ENCODE peak calls at places on chromosomes 13 and 19, in five cellular contexts. V is HepG2, Z is H1, K is K562, G is GM12878. I is an unnamed sample.

GRCh38 chr13:113001251-113002140 is 32.5 kb downstream of the MCF2L start:
- DNase-seq in V (peak), Z (no peak), K (no peak), G (no peak), I (peak)

GRCh38 chr19:49224856-49225255 is 67.3 kb downstream of the TRPM4 start:
- DNase-seq in V (peak), Z (peak), K (peak), G (no peak), I (peak)

GRCh38 chr19:39380521-39381502 is 10.1 kb downstream of the PAF1 start:
- DNase-seq in V (no peak), Z (no peak), K (no peak), G (no peak), I (no peak)

GRCh38 chr19:11673608-11674041 is 65.1 kb downstream of the ZNF823 start:
- DNase-seq in V (peak), Z (peak), K (peak), G (no peak), I (no peak)

GRCh38 chr13:26855071-26855470 is 94.5 kb upstream of the GPR12 start:
- DNase-seq in V (no peak), Z (no peak), K (no peak), G (no peak), I (no peak)

GRCh38 chr13:102856603-102857002 is 10.8 kb downstream of the ERCC5 start:
- DNase-seq in V (no peak), Z (no peak), K (no peak), G (no peak), I (no peak)

GRCh38 chr19:41927810-41928192 is 448 bp downstream of the ERFL start:
- DNase-seq in V (no peak), Z (no peak), K (peak), G (no peak), I (peak)

GRCh38 chr19:54209058-54209747 is 8.5 kb downstream of the RPS9 start:
- DNase-seq in V (no peak), Z (no peak), K (peak), G (no peak), I (peak)

GRCh38 chr19:10074153-10074552 is 12.0 kb upstream of the SHFL start:
- DNase-seq in V (peak), Z (no peak), K (peak), G (no peak), I (no peak)

GRCh38 chr19:47630594-47630993 is 21.7 kb downstream of the BICRA start:
- DNase-seq in V (no peak), Z (no peak), K (no peak), G (no peak), I (no peak)

GRCh38 chr19:35556025-35556590 is 7.3 kb downstream of the ATP4A start:
- DNase-seq in V (no peak), Z (no peak), K (no peak), G (no peak), I (no peak)

GRCh38 chr19:45508931-45509691 is 1.8 kb downstream of the VASP start:
- DNase-seq in V (peak), Z (no peak), K (peak), G (peak), I (peak)

GRCh38 chr13:27822873-27823311 is 30.6 kb downstream of the GSX1 start:
- DNase-seq in V (no peak), Z (no peak), K (no peak), G (no peak), I (no peak)

GRCh38 chr13:81394605-81395004 is 1053.7 kb upstream of the SPRY2 start:
- DNase-seq in V (no peak), Z (no peak), K (no peak), G (no peak), I (no peak)

GRCh38 chr19:18408053-18408476 is 10.6 kb upstream of the LRRC25 start:
- DNase-seq in V (no peak), Z (no peak), K (peak), G (peak), I (peak)

GRCh38 chr19:3823345-3823704 is 37.1 kb upstream of the MATK start:
- DNase-seq in V (no peak), Z (no peak), K (no peak), G (no peak), I (peak)

GRCh38 chr13:19726611-19727010 is 56.1 kb downstream of the PSPC1 start:
- DNase-seq in V (no peak), Z (no peak), K (no peak), G (no peak), I (no peak)

GRCh38 chr19:14023404-14024235 is 4.3 kb upstream of the RLN3 start:
- DNase-seq in V (peak), Z (peak), K (peak), G (no peak), I (peak)

GRCh38 chr19:54739587-54740497 is 1.5 kb downstream of the KIR2DL3 start:
- DNase-seq in V (no peak), Z (no peak), K (no peak), G (no peak), I (no peak)

GRCh38 chr19:53553865-53554791 is 16.2 kb downstream of the ZNF331 start:
- DNase-seq in V (no peak), Z (no peak), K (no peak), G (peak), I (peak)

GRCh38 chr19:4676955-4677731 is 7.0 kb upstream of the MYDGF start:
- DNase-seq in V (peak), Z (peak), K (peak), G (no peak), I (peak)

GRCh38 chr13:39675904-39676303 is 20.4 kb downstream of the COG6 start:
- DNase-seq in V (no peak), Z (no peak), K (no peak), G (no peak), I (no peak)

GRCh38 chr19:18097993-18098890 is 664 bp downstream of the MAST3 start:
- DNase-seq in V (no peak), Z (no peak), K (no peak), G (no peak), I (no peak)

GRCh38 chr19:50562329-50562728 is 5.9 kb downstream of the LRRC4B start:
- DNase-seq in V (no peak), Z (no peak), K (no peak), G (no peak), I (no peak)

GRCh38 chr13:74966814-74967213 is 515.2 kb downstream of the TBC1D4 start:
- DNase-seq in V (no peak), Z (no peak), K (no peak), G (no peak), I (peak)

GRCh38 chr13:59103004-59103768 is 1060.5 kb downstream of the DIAPH3 start:
- DNase-seq in V (no peak), Z (no peak), K (no peak), G (no peak), I (peak)

GRCh38 chr13:37960427-37960826 is 90.9 kb upstream of the TRPC4 start:
- DNase-seq in V (no peak), Z (no peak), K (peak), G (no peak), I (no peak)

GRCh38 chr13:79385694-79386093 is 20.4 kb downstream of the RBM26 start:
- DNase-seq in V (no peak), Z (no peak), K (peak), G (peak), I (no peak)

GRCh38 chr13:52760078-52760477 is 20.5 kb upstream of the CNMD start:
- DNase-seq in V (no peak), Z (no peak), K (no peak), G (no peak), I (no peak)

GRCh38 chr13:54187461-54187860 is 1158.8 kb downstream of the OLFM4 start:
- DNase-seq in V (no peak), Z (no peak), K (no peak), G (no peak), I (no peak)

GRCh38 chr19:12647490-12648071 is 19.0 kb downstream of the MAN2B1 start:
- DNase-seq in V (no peak), Z (peak), K (peak), G (no peak), I (peak)

GRCh38 chr19:11278670-11279069 is 16.3 kb upstream of the DOCK6 start:
- DNase-seq in V (no peak), Z (no peak), K (no peak), G (no peak), I (no peak)

GRCh38 chr19:53977991-53978731 is 13.3 kb upstream of the CACNG6 start:
- DNase-seq in V (no peak), Z (peak), K (peak), G (no peak), I (peak)

GRCh38 chr19:13052447-13053232 is 50.0 kb downstream of the LYL1 start:
- DNase-seq in V (no peak), Z (no peak), K (no peak), G (no peak), I (no peak)

GRCh38 chr19:48393559-48394330 is at the start of gene GRIN2D:
- DNase-seq in V (no peak), Z (no peak), K (peak), G (no peak), I (peak)

GRCh38 chr19:17338440-17339078 is 1.2 kb downstream of the GTPBP3 start:
- DNase-seq in V (no peak), Z (no peak), K (no peak), G (no peak), I (no peak)

GRCh38 chr13:97659602-97660001 is 225.6 kb downstream of the RAP2A start:
- DNase-seq in V (peak), Z (no peak), K (no peak), G (no peak), I (peak)

GRCh38 chr19:39409886-39410619 is 2.4 kb upstream of the PLEKHG2 start:
- DNase-seq in V (peak), Z (no peak), K (peak), G (no peak), I (peak)

GRCh38 chr19:38892841-38893240 is 6.6 kb downstream of the SIRT2 start:
- DNase-seq in V (no peak), Z (no peak), K (peak), G (no peak), I (no peak)

GRCh38 chr13:111114362-111115050 is 604 bp upstream of the ARHGEF7 start:
- DNase-seq in V (no peak), Z (no peak), K (no peak), G (no peak), I (peak)

GRCh38 chr13:23637813-23638212 is 67.6 kb downstream of the TNFRSF19 start:
- DNase-seq in V (no peak), Z (no peak), K (no peak), G (no peak), I (no peak)
- H2AFZ ChIP-seq in V (no peak), Z (no peak), K (no peak), G (no peak), I (no peak)

DNA sequence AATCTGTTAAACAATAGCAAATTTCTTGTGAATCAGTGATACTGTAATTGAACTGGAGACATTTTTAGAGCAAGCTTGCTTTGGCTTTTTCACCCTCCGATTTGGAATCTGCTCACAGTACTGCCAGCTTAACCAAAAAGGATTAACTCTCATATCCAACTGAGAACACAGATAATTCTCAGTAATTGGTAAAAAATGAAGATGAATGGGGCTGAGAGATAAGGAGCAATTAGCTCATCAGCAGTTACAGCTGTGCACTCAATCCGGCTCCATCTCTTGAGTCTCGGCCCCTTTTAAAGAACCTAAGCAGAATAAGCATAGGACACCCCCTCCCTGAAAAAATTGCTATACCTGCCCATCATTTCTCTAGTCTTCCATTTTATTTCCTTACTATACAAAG is 242.4 kb downstream of the DACH1 start:
- DNase-seq in V (no peak), Z (no peak), K (no peak), G (no peak), I (no peak)
- TF ChIP-seq GABPA in V (no peak), Z (no peak), K (no peak), G (no peak), I (no peak)

GRCh38 chr19:31516756-31517155 is 167.5 kb upstream of the TSHZ3 start:
- DNase-seq in V (no peak), Z (no peak), K (no peak), G (no peak), I (no peak)

GRCh38 chr19:31513841-31514240 is 164.6 kb upstream of the TSHZ3 start:
- DNase-seq in V (no peak), Z (no peak), K (no peak), G (no peak), I (no peak)

GRCh38 chr19:31517466-31518180 is 168.4 kb upstream of the TSHZ3 start:
- DNase-seq in V (no peak), Z (no peak), K (no peak), G (no peak), I (no peak)

GRCh38 chr19:31518216-31518615 is 169.0 kb upstream of the TSHZ3 start:
- DNase-seq in V (no peak), Z (no peak), K (no peak), G (no peak), I (no peak)

GRCh38 chr19:31515931-31516330 is 166.7 kb upstream of the TSHZ3 start:
- DNase-seq in V (no peak), Z (no peak), K (no peak), G (no peak), I (no peak)
- H2AFZ ChIP-seq in V (no peak), Z (no peak), K (no peak), G (no peak), I (no peak)

GRCh38 chr13:36919206-36919832 is 719 bp downstream of the SMAD9 start:
- DNase-seq in V (peak), Z (no peak), K (no peak), G (no peak), I (peak)
- TF ChIP-seq GABPA in V (no peak), Z (no peak), K (no peak), G (no peak), I (no peak)

DNA sequence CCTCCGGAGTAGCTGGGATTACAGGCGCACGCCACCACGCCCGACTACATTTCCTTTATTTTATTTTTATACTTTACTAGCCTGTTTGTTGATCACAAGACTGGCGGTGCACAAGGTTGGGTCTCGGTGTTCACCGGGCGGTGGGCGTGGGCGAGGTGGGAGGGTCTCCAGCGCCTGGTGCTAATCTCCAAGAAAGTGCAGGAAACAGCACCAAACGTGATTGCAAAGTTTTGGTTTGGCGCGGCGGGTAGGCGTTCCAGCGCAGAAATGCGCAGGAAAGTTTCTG is 24.1 kb upstream of the ZNF850 start:
- DNase-seq in V (no peak), Z (no peak), K (no peak), G (no peak), I (no peak)
- H2AFZ ChIP-seq in V (no peak), Z (peak), K (no peak), G (peak), I (peak)

I was measured in SK-N-SH.